ENCODE peak calls at places on chromosomes 2 and 18, in nine cellular contexts. Y is coronary artery, U is nephron progenitor cell, R is GM06990, H is AG04450, V is IMR-90, K is astrocyte of the spinal cord, S is RWPE1, L is body of pancreas. Z is an unnamed sample.

GRCh38 chr2:136288249-136288648 is 170.3 kb upstream of the CXCR4 start:
- DNase-seq in Y (no peak), U (no peak), R (no peak), H (no peak), V (no peak), K (no peak), S (no peak), L (no peak), Z (no peak)

GRCh38 chr2:37441055-37441454 is 96.6 kb downstream of the QPCT start:
- DNase-seq in Y (no peak), U (no peak), R (no peak), H (no peak), V (no peak), K (no peak), S (no peak), L (no peak), Z (no peak)

GRCh38 chr2:190763901-190764514 is 115.1 kb downstream of the NAB1 start:
- DNase-seq in Y (no peak), U (no peak), R (no peak), H (no peak), V (peak), K (no peak), S (no peak), L (no peak), Z (no peak)

GRCh38 chr18:58805482-58806187 is 59.0 kb upstream of the ZNF532 start:
- DNase-seq in Y (no peak), U (peak), R (no peak), H (no peak), V (no peak), K (no peak), S (no peak), L (no peak), Z (no peak)

GRCh38 chr2:18611184-18611583 is 21.8 kb upstream of the NT5C1B start:
- DNase-seq in Y (no peak), U (no peak), R (no peak), H (peak), V (peak), K (peak), S (no peak), L (no peak), Z (no peak)

GRCh38 chr2:217520361-217521010 is 482.3 kb downstream of the TNS1 start:
- DNase-seq in Y (no peak), U (no peak), R (no peak), H (no peak), V (no peak), K (no peak), S (no peak), L (no peak), Z (no peak)

GRCh38 chr2:191115391-191115790 is 35.4 kb downstream of the STAT4 start:
- DNase-seq in Y (no peak), U (no peak), R (peak), H (no peak), V (peak), K (no peak), S (peak), L (no peak), Z (peak)

GRCh38 chr2:208210688-208211451 is 21.0 kb upstream of the C2orf80 start:
- DNase-seq in Y (no peak), U (no peak), R (no peak), H (no peak), V (no peak), K (no peak), S (no peak), L (no peak), Z (no peak)

GRCh38 chr18:59575995-59576394 is 121.2 kb downstream of the CCBE1 start:
- DNase-seq in Y (no peak), U (no peak), R (no peak), H (no peak), V (no peak), K (no peak), S (no peak), L (no peak), Z (no peak)

GRCh38 chr2:58762176-58762781 is 521.2 kb upstream of the FANCL start:
- DNase-seq in Y (no peak), U (peak), R (no peak), H (peak), V (peak), K (peak), S (peak), L (peak), Z (peak)

GRCh38 chr2:135132314-135132713 is 80.2 kb downstream of the RAB3GAP1 start:
- DNase-seq in Y (no peak), U (no peak), R (no peak), H (no peak), V (peak), K (peak), S (no peak), L (no peak), Z (no peak)

GRCh38 chr2:203908344-203909185 is 28.0 kb upstream of the ICOS start:
- DNase-seq in Y (no peak), U (no peak), R (no peak), H (no peak), V (no peak), K (no peak), S (no peak), L (peak), Z (no peak)

GRCh38 chr2:203909946-203910476 is 26.6 kb upstream of the ICOS start:
- DNase-seq in Y (no peak), U (no peak), R (no peak), H (no peak), V (no peak), K (no peak), S (no peak), L (no peak), Z (no peak)

GRCh38 chr2:203913947-203914346 is 22.6 kb upstream of the ICOS start:
- DNase-seq in Y (no peak), U (no peak), R (no peak), H (no peak), V (no peak), K (no peak), S (no peak), L (no peak), Z (no peak)

GRCh38 chr2:203905661-203906060 is 30.9 kb upstream of the ICOS start:
- DNase-seq in Y (no peak), U (no peak), R (no peak), H (no peak), V (peak), K (no peak), S (no peak), L (no peak), Z (no peak)

DNA sequence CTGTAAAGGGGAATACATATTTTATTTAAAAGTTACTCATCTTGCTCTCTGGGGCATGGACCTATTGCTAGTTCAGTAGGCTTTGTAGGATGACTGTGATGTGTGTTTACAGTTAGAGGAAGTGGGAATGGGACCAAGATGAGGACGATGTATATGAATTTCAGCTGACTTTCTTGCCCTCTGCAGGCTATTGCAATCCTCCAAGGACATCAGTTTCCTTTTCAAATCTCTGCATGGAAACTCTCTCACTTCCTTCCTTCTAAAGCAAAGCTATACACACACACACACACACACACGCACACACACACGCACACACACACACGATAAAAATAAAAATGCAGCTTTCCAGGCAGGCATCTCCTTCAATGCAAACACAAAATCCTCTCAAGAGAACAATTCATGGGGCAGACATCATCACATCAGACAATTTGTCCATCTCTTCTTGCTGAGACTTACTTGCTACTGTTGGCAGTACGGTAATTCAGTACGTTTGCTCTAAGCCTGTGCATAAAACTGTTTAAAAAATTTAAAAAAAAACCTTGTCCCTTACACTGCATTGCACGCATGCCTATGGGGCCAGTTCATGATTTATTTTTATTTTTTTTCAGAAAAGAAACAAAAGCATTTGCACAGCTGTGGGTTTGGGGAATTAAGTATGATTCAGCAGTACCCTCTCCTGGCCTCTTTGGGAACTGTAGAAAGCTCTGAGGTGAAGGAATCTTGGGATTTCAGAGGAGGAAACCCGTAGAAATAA is 27.2 kb upstream of the ICOS start:
- DNase-seq in Y (no peak), U (peak), R (no peak), H (peak), V (peak), K (peak), S (peak), L (peak), Z (no peak)
- TF ChIP-seq CTCF in Y (peak), U (peak), R (peak), H (peak), V (peak), K (peak), S (peak), L (peak), Z (peak)

GRCh38 chr2:100818606-100819364 is 1.2 kb upstream of the NPAS2 start:
- DNase-seq in Y (peak), U (peak), R (no peak), H (peak), V (peak), K (peak), S (peak), L (peak), Z (no peak)
- TF ChIP-seq CTCF in Y (no peak), U (peak), R (no peak), H (peak), V (peak), K (peak), S (peak), L (peak), Z (peak)

GRCh38 chr2:182592691-182593393 is 123.2 kb upstream of the DNAJC10 start:
- DNase-seq in Y (no peak), U (no peak), R (no peak), H (no peak), V (no peak), K (no peak), S (peak), L (no peak), Z (no peak)
- TF ChIP-seq CTCF in Y (no peak), U (no peak), R (no peak), H (peak), V (no peak), K (no peak), S (no peak), L (no peak), Z (no peak)

DNA sequence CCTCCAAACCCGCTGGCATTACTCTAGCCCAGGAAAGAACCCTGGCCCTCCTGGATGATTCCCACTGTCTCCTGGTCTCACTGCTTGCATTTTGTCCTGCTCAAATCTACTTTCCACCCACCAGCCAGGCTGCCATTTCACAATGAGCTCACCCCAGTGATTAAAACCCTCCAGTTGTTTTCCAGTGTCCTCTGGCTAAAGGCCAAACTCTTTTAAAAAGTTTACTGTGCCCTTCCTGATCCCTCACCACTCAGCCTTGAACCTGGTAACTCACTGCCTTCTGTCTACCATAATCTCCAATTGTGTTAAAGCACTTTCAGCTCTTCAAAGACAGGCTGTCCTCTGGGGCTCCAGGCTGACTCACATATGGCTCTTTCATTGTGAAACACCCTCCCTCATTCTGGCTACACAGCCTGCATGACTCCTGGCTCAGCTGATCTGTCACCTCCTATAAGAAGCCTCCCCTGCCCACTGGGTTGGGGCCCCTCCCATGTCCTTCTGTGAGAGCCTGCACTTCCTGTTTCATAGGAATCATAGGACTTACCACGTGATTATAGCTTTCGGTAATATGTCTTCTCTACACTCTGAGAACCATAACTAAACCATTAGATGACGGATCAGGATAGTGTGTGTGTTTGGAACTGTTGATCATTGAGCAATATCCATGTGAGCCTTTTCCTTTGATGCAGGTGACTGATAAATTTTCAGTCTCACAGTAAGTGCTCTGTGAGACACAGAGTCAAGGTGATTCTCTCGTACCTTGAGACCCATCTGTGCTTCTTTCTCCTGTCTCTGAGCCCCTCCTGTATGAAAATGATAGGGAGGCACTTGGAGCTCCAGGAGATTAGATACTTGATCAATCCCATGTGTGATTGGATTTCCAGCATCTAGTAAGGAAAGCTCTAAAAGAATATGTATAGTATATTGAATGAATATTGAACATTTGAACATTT is 590.8 kb upstream of the ID2 start:
- DNase-seq in Y (peak), U (no peak), R (peak), H (peak), V (peak), K (peak), S (peak), L (peak), Z (peak)
- TF ChIP-seq CTCF in Y (no peak), U (no peak), R (no peak), H (no peak), V (no peak), K (no peak), S (no peak), L (no peak), Z (no peak)

GRCh38 chr2:183093857-183094657 is 15.5 kb downstream of the DUSP19 start:
- DNase-seq in Y (no peak), U (no peak), R (peak), H (no peak), V (peak), K (peak), S (peak), L (no peak), Z (no peak)
- TF ChIP-seq CTCF in Y (no peak), U (no peak), R (peak), H (no peak), V (peak), K (peak), S (no peak), L (peak), Z (no peak)

DNA sequence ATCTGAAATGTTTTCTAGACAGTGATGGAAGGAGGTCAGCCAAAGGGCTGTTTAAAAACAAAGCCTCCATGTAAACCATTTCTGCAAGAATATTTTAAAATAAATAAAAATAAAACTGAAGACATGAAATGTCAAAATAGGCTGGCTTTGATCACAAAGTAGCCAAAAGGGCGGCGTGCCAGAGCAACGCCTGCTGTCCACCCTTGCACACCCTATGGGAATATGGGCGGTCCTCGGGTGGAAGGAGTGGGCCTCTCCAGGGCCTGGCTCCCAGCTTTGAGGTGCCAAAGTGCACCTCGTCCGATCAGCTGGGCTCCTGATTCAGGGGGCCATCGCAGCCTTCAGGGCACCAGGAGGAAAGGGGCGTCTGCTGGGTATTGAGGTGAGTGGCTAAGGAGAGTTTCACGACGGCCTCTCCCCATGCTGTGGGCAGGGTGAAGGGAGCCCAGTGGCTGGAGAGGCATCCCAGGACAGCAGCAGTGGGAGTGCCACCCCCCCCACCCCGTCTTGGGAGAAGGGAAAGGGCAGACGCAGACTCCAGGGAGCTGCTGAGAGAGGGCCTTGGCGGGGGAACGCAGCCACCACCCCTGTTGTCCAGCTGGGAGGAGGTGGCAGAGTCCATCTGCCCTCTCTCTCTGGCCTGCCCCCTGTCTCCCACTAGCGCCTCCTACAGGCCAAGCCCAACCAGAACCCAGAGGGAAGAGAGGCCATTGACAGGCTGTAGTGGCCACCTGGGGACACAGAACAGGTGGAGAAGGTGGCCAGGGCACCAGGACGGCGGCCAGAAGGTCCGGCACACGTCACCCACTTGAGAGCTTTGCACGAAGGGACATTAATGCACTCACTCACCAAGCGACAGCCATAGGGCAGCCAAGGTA is 5.7 kb upstream of the ERFE start:
- DNase-seq in Y (no peak), U (no peak), R (no peak), H (no peak), V (no peak), K (no peak), S (no peak), L (no peak), Z (no peak)
- TF ChIP-seq CTCF in Y (no peak), U (no peak), R (peak), H (peak), V (peak), K (peak), S (no peak), L (no peak), Z (peak)